ENCODE peak calls at places on chromosomes 7 and 10, in eight cellular contexts. H is CD4-positive, alpha-beta T cell; M is cardiac fibroblast; W is HL-60; Z is kidney; D is ovary; Q is fibroblast of mammary gland; Y is thoracic aorta. I is an unnamed sample.
A peak's percentile ranks its signal among the peaks of the same experiment; 100 is the strongest.

GRCh38 chr10:5317547-5318107 is 47.1 kb upstream of the UCN3 start:
- DNase-seq in H (peak; percentile 69), M (peak; percentile 95), W (peak; percentile 2), Z (no peak), D (no peak), Q (peak; percentile 88), Y (no peak), I (no peak)

GRCh38 chr10:119205926-119206602 is 1.3 kb upstream of the GRK5 start:
- DNase-seq in H (peak; percentile 41), M (no peak), W (peak; percentile 69), Z (peak; percentile 91), D (peak; percentile 69), Q (no peak), Y (peak; percentile 36), I (peak; percentile 94)

GRCh38 chr7:86911703-86912102 is 147.8 kb downstream of the ELAPOR2 start:
- DNase-seq in H (no peak), M (no peak), W (no peak), Z (no peak), D (no peak), Q (peak; percentile 15), Y (no peak), I (no peak)

GRCh38 chr7:140074780-140075179 is 12.0 kb upstream of the PARP12 start:
- DNase-seq in H (no peak), M (peak; percentile 66), W (no peak), Z (no peak), D (no peak), Q (no peak), Y (no peak), I (no peak)

GRCh38 chr10:76428541-76429330 is 997.3 kb downstream of the LRMDA start:
- DNase-seq in H (no peak), M (peak; percentile 91), W (no peak), Z (no peak), D (no peak), Q (peak; percentile 86), Y (no peak), I (no peak)

GRCh38 chr10:96138102-96138501 is 8.0 kb downstream of the ZNF518A start:
- DNase-seq in H (no peak), M (no peak), W (no peak), Z (no peak), D (no peak), Q (no peak), Y (no peak), I (no peak)

GRCh38 chr10:1677307-1677939 is 59.9 kb downstream of the ADARB2 start:
- DNase-seq in H (no peak), M (no peak), W (no peak), Z (no peak), D (no peak), Q (no peak), Y (no peak), I (peak; percentile 75)

GRCh38 chr7:51038573-51038972 is 255.9 kb upstream of the GRB10 start:
- DNase-seq in H (no peak), M (no peak), W (no peak), Z (no peak), D (no peak), Q (no peak), Y (no peak), I (no peak)

GRCh38 chr7:10973942-10974716 is 457 bp downstream of the PHF14 start:
- DNase-seq in H (no peak), M (peak; percentile 48), W (peak; percentile 16), Z (peak; percentile 83), D (no peak), Q (peak; percentile 50), Y (no peak), I (no peak)

GRCh38 chr7:105278973-105279687 is 109.6 kb downstream of the SRPK2 start:
- DNase-seq in H (no peak), M (no peak), W (no peak), Z (no peak), D (no peak), Q (no peak), Y (no peak), I (no peak)

GRCh38 chr7:120337308-120337907 is 64.4 kb downstream of the KCND2 start:
- DNase-seq in H (no peak), M (peak; percentile 28), W (no peak), Z (no peak), D (no peak), Q (peak; percentile 22), Y (no peak), I (no peak)

GRCh38 chr10:115606727-115607126 is 513.6 kb downstream of the ATRNL1 start:
- DNase-seq in H (no peak), M (no peak), W (no peak), Z (no peak), D (no peak), Q (no peak), Y (no peak), I (no peak)

GRCh38 chr7:151992375-151992774 is 33.1 kb upstream of the GALNT11 start:
- DNase-seq in H (peak; percentile 41), M (peak; percentile 15), W (peak; percentile 61), Z (peak; percentile 86), D (no peak), Q (peak; percentile 47), Y (no peak), I (peak; percentile 51)

GRCh38 chr10:75115137-75115536 is 3.7 kb downstream of the SAMD8 start:
- DNase-seq in H (no peak), M (peak; percentile 40), W (no peak), Z (no peak), D (no peak), Q (peak; percentile 67), Y (no peak), I (no peak)

GRCh38 chr10:110214380-110214826 is 7.0 kb downstream of the MXI1 start:
- DNase-seq in H (no peak), M (no peak), W (peak; percentile 54), Z (no peak), D (no peak), Q (no peak), Y (no peak), I (no peak)

GRCh38 chr10:133325761-133326463 is 10.8 kb downstream of the CALY start:
- DNase-seq in H (no peak), M (no peak), W (no peak), Z (peak; percentile 78), D (no peak), Q (no peak), Y (no peak), I (no peak)
- TF ChIP-seq CTCF in H (no peak), M (no peak), W (no peak), Z (no peak), D (no peak), Q (no peak), Y (no peak), I (no peak)

DNA sequence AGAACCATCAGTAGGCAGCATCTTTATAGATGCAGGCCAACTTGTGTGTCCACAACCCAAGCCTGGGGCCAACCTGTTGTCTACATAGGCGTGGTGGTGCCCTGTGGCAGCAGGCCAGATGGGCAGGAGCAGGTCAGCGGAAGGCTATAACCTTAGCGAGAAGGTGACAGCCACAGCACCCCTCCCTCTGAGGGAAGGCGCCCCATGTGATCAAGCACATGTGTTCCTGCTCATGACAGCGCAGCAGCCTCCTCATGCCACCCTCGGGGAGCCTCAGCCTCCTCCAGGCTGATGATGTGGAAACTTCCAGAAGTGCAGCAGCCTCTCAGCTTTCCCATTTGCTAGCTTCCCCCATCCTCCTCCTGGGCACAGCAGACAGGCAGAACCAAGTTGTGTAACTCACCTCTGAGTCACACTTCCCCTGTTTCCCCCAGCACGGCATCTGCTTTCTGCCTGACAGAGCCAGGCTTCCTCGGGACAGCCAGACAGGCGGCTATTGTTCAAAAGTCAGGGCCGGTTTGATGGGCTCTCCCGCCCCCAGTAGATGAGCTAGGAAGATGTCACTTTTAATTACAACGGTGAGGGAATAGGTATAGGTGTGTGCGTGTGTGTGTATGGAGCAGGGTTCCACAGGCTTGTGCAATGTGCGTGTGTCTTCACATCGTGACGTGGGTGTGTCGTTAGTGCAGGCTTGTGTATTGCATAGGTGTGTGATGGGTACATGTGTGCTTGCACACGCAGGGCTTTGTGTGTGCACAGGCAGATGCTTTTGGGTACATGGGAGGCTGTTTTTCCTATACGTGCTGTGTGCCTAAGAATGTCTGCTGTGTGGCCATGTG is 311.9 kb upstream of the ZMIZ1 start:
- DNase-seq in H (no peak), M (peak; percentile 97), W (peak; percentile 98), Z (peak; percentile 92), D (peak; percentile 49), Q (peak; percentile 97), Y (peak; percentile 65), I (peak; percentile 92)
- TF ChIP-seq CTCF in H (no peak), M (no peak), W (no peak), Z (no peak), D (no peak), Q (no peak), Y (no peak), I (no peak)

GRCh38 chr10:123117644-123118409 is 17.9 kb upstream of the HMX3 start:
- DNase-seq in H (no peak), M (no peak), W (no peak), Z (no peak), D (no peak), Q (no peak), Y (no peak), I (no peak)
- TF ChIP-seq CTCF in H (no peak), M (no peak), W (no peak), Z (no peak), D (no peak), Q (no peak), Y (no peak), I (no peak)

DNA sequence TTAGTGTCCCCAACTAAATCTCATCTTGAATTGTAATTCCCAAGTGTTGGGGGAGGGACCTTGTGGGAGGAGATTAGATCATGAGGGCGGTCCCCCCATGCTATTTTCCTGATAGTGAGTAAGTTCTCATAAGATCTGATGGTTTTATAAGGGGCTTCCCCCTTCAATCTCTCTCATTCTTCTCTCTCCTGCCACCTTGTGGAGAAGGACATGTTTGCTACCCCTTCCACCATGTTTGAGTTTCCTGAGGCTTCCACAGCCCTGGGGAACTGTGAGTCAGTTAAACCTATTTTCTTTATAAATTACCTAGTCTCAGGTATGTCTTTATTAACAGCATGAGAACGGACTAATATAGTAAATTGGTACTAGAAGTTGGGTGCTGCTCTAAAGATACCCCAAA is 365.6 kb downstream of the ANKRD7 start:
- DNase-seq in H (no peak), M (no peak), W (peak; percentile 8), Z (no peak), D (no peak), Q (no peak), Y (no peak), I (no peak)
- TF ChIP-seq CTCF in H (no peak), M (peak; percentile 11), W (no peak), Z (no peak), D (no peak), Q (peak; percentile 23), Y (no peak), I (no peak)

GRCh38 chr10:62681211-62681940 is 123.1 kb upstream of the ADO start:
- DNase-seq in H (peak; percentile 39), M (peak; percentile 8), W (peak; percentile 92), Z (no peak), D (no peak), Q (peak; percentile 18), Y (no peak), I (no peak)
- TF ChIP-seq CTCF in H (no peak), M (no peak), W (peak; percentile 16), Z (no peak), D (no peak), Q (no peak), Y (no peak), I (no peak)

DNA sequence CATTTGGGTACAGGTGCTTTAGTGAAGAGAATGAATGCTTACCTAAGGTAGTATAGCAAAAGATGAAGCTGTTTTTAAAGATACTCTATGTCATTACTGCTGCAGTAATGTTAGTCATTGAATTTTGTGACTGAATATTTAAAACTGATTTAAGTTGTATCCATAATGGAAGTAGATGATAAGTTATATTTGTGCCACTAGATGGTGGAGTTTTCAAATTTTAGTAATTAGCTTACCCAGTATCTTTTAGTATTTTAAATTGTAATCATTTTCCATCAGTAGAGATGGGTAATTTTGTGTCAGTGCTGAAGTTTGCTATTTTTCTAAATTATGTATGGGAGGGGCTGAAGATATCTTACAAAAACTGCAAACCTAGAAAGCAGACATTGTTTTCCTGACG is 25.2 kb downstream of the HBP1 start:
- DNase-seq in H (no peak), M (peak; percentile 18), W (no peak), Z (no peak), D (no peak), Q (no peak), Y (no peak), I (no peak)
- TF ChIP-seq CTCF in H (no peak), M (no peak), W (no peak), Z (no peak), D (no peak), Q (peak; percentile 15), Y (no peak), I (no peak)